ENCODE peak calls at places on chromosomes 13 and 19, in six cellular contexts. T is neural progenitor cell, K is mammary epithelial cell, I is Peyer's patch, R is endothelial cell of umbilical vein, J is tibial nerve. S is an unnamed sample. For H3K4me1, the result is how much of the 10 kb centered on the place peaks cover.

GRCh38 chr13:29684441-29684840 is 89.0 kb upstream of the SLC7A1 start:
- DNase-seq in T (no peak), K (peak), I (no peak), R (no peak), J (no peak), S (no peak)

GRCh38 chr13:42803563-42804212 is 22.3 kb downstream of the FAM216B start:
- DNase-seq in T (no peak), K (no peak), I (no peak), R (no peak), J (no peak), S (no peak)

GRCh38 chr13:66139701-66140100 is 1090.4 kb downstream of the PCDH9 start:
- DNase-seq in T (no peak), K (no peak), I (no peak), R (no peak), J (no peak), S (no peak)

GRCh38 chr13:60591348-60591747 is 194.3 kb downstream of the TDRD3 start:
- DNase-seq in T (no peak), K (peak), I (no peak), R (no peak), J (no peak), S (no peak)

GRCh38 chr19:39645800-39646411 is 9.8 kb upstream of the LGALS16 start:
- DNase-seq in T (peak), K (no peak), I (no peak), R (peak), J (no peak), S (no peak)

GRCh38 chr19:6250024-6250605 is 29.7 kb downstream of the MLLT1 start:
- DNase-seq in T (no peak), K (peak), I (no peak), R (no peak), J (no peak), S (no peak)

GRCh38 chr13:28355822-28356371 is 139.0 kb downstream of the FLT1 start:
- DNase-seq in T (no peak), K (no peak), I (no peak), R (peak), J (no peak), S (no peak)

GRCh38 chr19:2282062-2282861 is at the start of gene PEAK3:
- DNase-seq in T (peak), K (no peak), I (peak), R (peak), J (peak), S (peak)

GRCh38 chr19:28829762-28830161 is 383.2 kb downstream of the UQCRFS1 start:
- DNase-seq in T (no peak), K (no peak), I (no peak), R (no peak), J (no peak), S (no peak)

GRCh38 chr13:20375871-20376270 is 143.8 kb upstream of the GJB6 start:
- DNase-seq in T (no peak), K (no peak), I (no peak), R (no peak), J (no peak), S (no peak)

GRCh38 chr13:24709186-24709913 is 29.1 kb downstream of the ATP12A start:
- DNase-seq in T (no peak), K (no peak), I (peak), R (no peak), J (no peak), S (peak)

GRCh38 chr13:46663216-46663615 is 110.2 kb downstream of the LRCH1 start:
- DNase-seq in T (no peak), K (no peak), I (no peak), R (no peak), J (no peak), S (no peak)

GRCh38 chr19:50542825-50543428 is 25.3 kb downstream of the LRRC4B start:
- DNase-seq in T (no peak), K (no peak), I (no peak), R (no peak), J (no peak), S (no peak)

GRCh38 chr19:30170495-30171137 is 201.6 kb upstream of the ZNF536 start:
- DNase-seq in T (no peak), K (no peak), I (no peak), R (no peak), J (no peak), S (no peak)

GRCh38 chr19:41887711-41888382 is 4.9 kb downstream of the ARHGEF1 start:
- DNase-seq in T (no peak), K (peak), I (peak), R (no peak), J (no peak), S (no peak)

GRCh38 chr13:74287672-74288169 is 153.5 kb upstream of the KLF12 start:
- DNase-seq in T (peak), K (peak), I (peak), R (peak), J (peak), S (peak)

GRCh38 chr13:44549461-44549860 is 26.7 kb downstream of the TSC22D1 start:
- DNase-seq in T (no peak), K (no peak), I (no peak), R (no peak), J (no peak), S (no peak)

GRCh38 chr13:31518666-31519065 is 220.7 kb upstream of the RXFP2 start:
- DNase-seq in T (no peak), K (no peak), I (no peak), R (no peak), J (no peak), S (no peak)

GRCh38 chr19:6069268-6069771 is 41.0 kb downstream of the RFX2 start:
- DNase-seq in T (no peak), K (no peak), I (no peak), R (no peak), J (no peak), S (no peak)

GRCh38 chr13:100808848-100809247 is 134.3 kb upstream of the TMTC4 start:
- DNase-seq in T (peak), K (no peak), I (no peak), R (no peak), J (no peak), S (no peak)

GRCh38 chr19:29837448-29837961 is 25.7 kb downstream of the CCNE1 start:
- DNase-seq in T (no peak), K (no peak), I (no peak), R (no peak), J (no peak), S (no peak)

GRCh38 chr19:48395170-48395455 is 1.6 kb downstream of the GRIN2D start:
- DNase-seq in T (no peak), K (no peak), I (no peak), R (no peak), J (no peak), S (no peak)

GRCh38 chr13:51425410-51426042 is 27.3 kb downstream of the INTS6 start:
- DNase-seq in T (no peak), K (no peak), I (no peak), R (no peak), J (no peak), S (no peak)

GRCh38 chr13:111337206-111337605 is 16.8 kb downstream of the TEX29 start:
- DNase-seq in T (no peak), K (peak), I (no peak), R (no peak), J (no peak), S (no peak)

GRCh38 chr13:63161219-63161618 is 1745.6 kb upstream of the PCDH20 start:
- DNase-seq in T (no peak), K (no peak), I (no peak), R (peak), J (no peak), S (no peak)

GRCh38 chr13:46607768-46608553 is 55.0 kb downstream of the LRCH1 start:
- DNase-seq in T (no peak), K (no peak), I (no peak), R (no peak), J (no peak), S (no peak)

GRCh38 chr13:23859455-23859854 is 29.7 kb downstream of the MIPEP start:
- DNase-seq in T (no peak), K (no peak), I (no peak), R (no peak), J (no peak), S (no peak)

GRCh38 chr19:46925548-46925950 is 64.8 kb downstream of the ARHGAP35 start:
- DNase-seq in T (no peak), K (peak), I (no peak), R (peak), J (no peak), S (no peak)

GRCh38 chr13:111626371-111627305 is 306.2 kb downstream of the TEX29 start:
- DNase-seq in T (no peak), K (no peak), I (no peak), R (no peak), J (no peak), S (no peak)

GRCh38 chr13:27182844-27183497 is 11.4 kb upstream of the USP12 start:
- DNase-seq in T (no peak), K (peak), I (no peak), R (peak), J (peak), S (peak)

GRCh38 chr19:16739546-16739945 is 19.9 kb downstream of the NWD1 start:
- DNase-seq in T (peak), K (no peak), I (no peak), R (no peak), J (no peak), S (no peak)

GRCh38 chr19:56356944-56357343 is 36.4 kb downstream of the ZNF582 start:
- DNase-seq in T (no peak), K (peak), I (no peak), R (no peak), J (no peak), S (no peak)

GRCh38 chr13:42215578-42216421 is 56.2 kb upstream of the AKAP11 start:
- DNase-seq in T (peak), K (peak), I (no peak), R (peak), J (peak), S (no peak)

GRCh38 chr13:111158136-111158805 is 43.2 kb downstream of the ARHGEF7 start:
- DNase-seq in T (no peak), K (peak), I (no peak), R (no peak), J (no peak), S (no peak)

GRCh38 chr19:38036707-38037106 is 129.7 kb downstream of the SIPA1L3 start:
- DNase-seq in T (no peak), K (no peak), I (no peak), R (no peak), J (no peak), S (no peak)
- H3K27ac ChIP-seq in T (peak), K (no peak), I (no peak), R (no peak), J (no peak), S (peak)

DNA sequence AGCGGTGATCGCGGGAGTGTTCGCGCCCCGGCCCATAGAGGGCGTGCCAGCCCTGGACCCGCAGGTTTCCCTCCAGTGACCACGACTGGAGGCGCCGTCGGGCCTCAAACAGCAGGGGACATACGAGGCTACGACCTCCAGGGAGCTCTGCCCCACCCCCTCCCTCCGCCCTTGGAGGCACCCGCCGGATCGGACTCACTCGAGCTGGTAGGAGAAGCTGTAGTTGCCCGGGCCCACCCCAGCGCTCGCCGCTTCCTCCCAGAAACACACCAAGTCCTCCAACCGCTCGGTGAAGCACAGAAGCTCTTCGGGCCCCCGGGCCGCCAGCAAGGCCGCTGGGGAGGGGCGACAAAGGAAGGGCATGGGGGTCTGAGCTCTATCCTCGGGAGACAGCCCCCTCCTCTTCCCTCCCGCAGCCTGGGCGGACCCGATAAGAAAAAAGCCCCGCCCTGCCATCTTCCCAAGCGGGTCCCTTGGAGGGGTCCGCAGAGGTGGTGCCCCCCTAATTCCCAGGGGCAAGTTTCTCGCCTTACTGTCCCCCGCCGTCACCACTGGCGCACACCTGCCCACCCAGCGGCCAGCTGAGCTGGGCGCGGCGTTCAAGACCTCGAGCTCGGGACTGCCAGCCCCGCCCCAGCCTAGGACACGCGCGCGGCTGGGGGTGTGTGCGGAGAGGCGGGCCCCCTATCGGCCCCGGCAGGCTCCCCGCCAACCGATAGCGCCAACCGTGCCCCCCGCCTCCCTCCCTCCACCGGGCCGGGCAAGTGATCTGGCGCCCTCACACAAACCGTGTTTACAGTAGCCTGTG is 1.0 kb downstream of the EPOR start:
- DNase-seq in T (peak), K (no peak), I (peak), R (peak), J (peak), S (peak)
- H3K4me1 ChIP-seq in T (under half), K (under half), I (under half), R (under half), J (under half), S (under half)

GRCh38 chr19:35615036-35615435 is 2.5 kb downstream of the HAUS5 start:
- DNase-seq in T (no peak), K (no peak), I (no peak), R (no peak), J (no peak), S (no peak)

GRCh38 chr19:35621708-35622107 is 7.1 kb upstream of the RBM42 start:
- DNase-seq in T (no peak), K (no peak), I (no peak), R (no peak), J (no peak), S (no peak)

GRCh38 chr19:35620001-35620400 is 7.5 kb downstream of the HAUS5 start:
- DNase-seq in T (no peak), K (no peak), I (no peak), R (no peak), J (no peak), S (no peak)

GRCh38 chr19:35619290-35619923 is 6.9 kb downstream of the HAUS5 start:
- DNase-seq in T (no peak), K (no peak), I (no peak), R (no peak), J (no peak), S (no peak)

DNA sequence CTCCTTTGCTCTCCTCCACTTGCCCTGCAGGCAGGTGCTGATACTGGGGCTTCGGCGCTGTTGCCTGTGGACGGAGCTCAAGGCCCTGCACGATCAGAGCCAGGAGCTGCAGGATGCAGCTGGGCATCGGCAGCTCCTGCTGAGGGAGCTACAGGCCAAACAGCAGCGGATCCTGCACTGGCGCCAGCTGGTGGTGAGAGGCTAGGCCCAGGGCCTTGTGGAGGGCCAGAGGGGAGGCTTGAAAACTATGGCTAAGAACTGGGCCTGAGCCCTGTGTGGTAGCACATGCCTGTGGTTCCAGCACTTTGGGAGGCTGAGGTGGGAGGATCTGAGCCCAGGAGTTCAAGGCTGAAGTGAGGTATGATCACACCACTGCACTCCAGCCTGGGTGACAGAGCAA is 6.3 kb downstream of the HAUS5 start:
- DNase-seq in T (no peak), K (no peak), I (no peak), R (no peak), J (no peak), S (no peak)
- TF ChIP-seq CTCF in T (peak), K (no peak), I (no peak), R (no peak), J (no peak), S (no peak)

GRCh38 chr19:939439-939838 is 13.6 kb downstream of the ARID3A start:
- DNase-seq in T (no peak), K (no peak), I (no peak), R (no peak), J (no peak), S (no peak)

GRCh38 chr19:940591-941291 is 14.9 kb downstream of the ARID3A start:
- DNase-seq in T (no peak), K (peak), I (peak), R (peak), J (peak), S (peak)

GRCh38 chr19:939922-940321 is 14.1 kb downstream of the ARID3A start:
- DNase-seq in T (no peak), K (no peak), I (no peak), R (no peak), J (no peak), S (no peak)

GRCh38 chr19:936175-936546 is 10.3 kb downstream of the ARID3A start:
- DNase-seq in T (no peak), K (no peak), I (no peak), R (no peak), J (no peak), S (no peak)

GRCh38 chr19:938233-938923 is 12.5 kb downstream of the ARID3A start:
- DNase-seq in T (no peak), K (no peak), I (no peak), R (no peak), J (no peak), S (no peak)
- H3K27ac ChIP-seq in T (no peak), K (no peak), I (no peak), R (no peak), J (no peak), S (no peak)

GRCh38 chr19:55117636-55118391 is at the start of gene PPP1R12C:
- DNase-seq in T (peak), K (peak), I (peak), R (peak), J (peak), S (peak)
- H3K4me1 ChIP-seq in T (under half), K (under half), I (under half), R (under half), J (half or more), S (under half)

GRCh38 chr19:8614455-8614854 is 3.9 kb upstream of the ADAMTS10 start:
- DNase-seq in T (no peak), K (no peak), I (no peak), R (no peak), J (no peak), S (no peak)

GRCh38 chr19:8615813-8616596 is 5.5 kb upstream of the ADAMTS10 start:
- DNase-seq in T (peak), K (no peak), I (no peak), R (peak), J (peak), S (peak)

GRCh38 chr19:8616861-8617260 is 6.3 kb upstream of the ADAMTS10 start:
- DNase-seq in T (no peak), K (no peak), I (no peak), R (no peak), J (no peak), S (no peak)

GRCh38 chr19:8612807-8613171 is 2.3 kb upstream of the ADAMTS10 start:
- DNase-seq in T (no peak), K (no peak), I (no peak), R (no peak), J (no peak), S (no peak)

GRCh38 chr19:8615022-8615421 is 4.5 kb upstream of the ADAMTS10 start:
- DNase-seq in T (no peak), K (no peak), I (no peak), R (no peak), J (no peak), S (no peak)
- TF ChIP-seq CTCF in T (no peak), K (no peak), I (no peak), R (no peak), J (no peak), S (no peak)

GRCh38 chr19:4199699-4200293 is 17.3 kb downstream of the ANKRD24 start:
- DNase-seq in T (peak), K (no peak), I (no peak), R (no peak), J (no peak), S (no peak)

GRCh38 chr19:4198467-4199126 is 16.1 kb downstream of the ANKRD24 start:
- DNase-seq in T (no peak), K (no peak), I (no peak), R (no peak), J (no peak), S (no peak)

GRCh38 chr19:4201798-4202197 is 19.3 kb downstream of the ANKRD24 start:
- DNase-seq in T (no peak), K (no peak), I (no peak), R (no peak), J (no peak), S (no peak)

GRCh38 chr19:4197625-4198466 is 15.4 kb downstream of the ANKRD24 start:
- DNase-seq in T (peak), K (peak), I (no peak), R (no peak), J (no peak), S (no peak)

DNA sequence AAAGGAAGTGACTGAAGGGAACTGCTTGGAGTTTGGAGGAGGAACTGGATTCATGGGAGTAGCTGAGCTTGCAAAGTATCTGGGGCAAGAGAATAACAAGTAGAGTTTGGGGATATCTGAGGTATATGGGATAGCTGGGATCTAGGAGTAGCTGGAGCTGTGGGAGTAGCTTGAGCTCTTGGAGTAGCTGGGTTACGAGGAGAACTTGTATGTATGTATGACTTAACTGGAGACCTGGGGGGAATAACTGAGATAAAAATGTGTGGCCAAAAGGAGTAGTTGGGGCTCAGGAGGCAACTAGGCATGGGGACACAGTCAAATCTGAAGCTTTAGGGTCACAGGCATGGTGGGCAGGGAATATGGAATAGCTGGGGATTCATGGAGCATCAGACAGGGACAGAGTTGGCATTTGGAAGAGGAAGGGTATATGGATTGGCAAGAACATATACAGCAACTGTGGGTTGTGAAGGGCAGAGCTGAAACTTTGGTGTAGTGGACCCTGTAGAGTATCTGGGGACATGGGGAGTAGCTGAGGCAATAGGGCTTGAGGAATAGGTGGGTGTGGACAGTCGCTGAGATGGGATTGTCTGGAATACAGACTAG is 18.6 kb downstream of the ANKRD24 start:
- DNase-seq in T (no peak), K (no peak), I (no peak), R (no peak), J (no peak), S (no peak)
- H3K27ac ChIP-seq in T (no peak), K (no peak), I (no peak), R (no peak), J (no peak), S (no peak)

S was measured in psoas muscle.